ENCODE peak calls at places on chromosomes 2 and 18, in four cellular contexts. B is psoas muscle, P is HFFc6, D is NCI-H2171 treated with DMSO at 0.1 percent for 48 hours. E is an unnamed sample.

GRCh38 chr2:16548036-16548435 is 117.6 kb downstream of the CYRIA start:
- DNase-seq in B (no peak), P (no peak), D (no peak), E (no peak)

GRCh38 chr2:216606551-216607527 is 26.4 kb upstream of the IGFBP2 start:
- DNase-seq in B (no peak), P (no peak), D (peak), E (peak)

GRCh38 chr2:129087133-129087813 is 768.6 kb upstream of the HS6ST1 start:
- DNase-seq in B (peak), P (no peak), D (peak), E (no peak)

GRCh38 chr2:188850786-188851185 is 123.4 kb upstream of the COL3A1 start:
- DNase-seq in B (no peak), P (no peak), D (no peak), E (no peak)

GRCh38 chr18:79494936-79495335 is 99.2 kb downstream of the NFATC1 start:
- DNase-seq in B (no peak), P (no peak), D (no peak), E (no peak)

GRCh38 chr2:107414376-107414775 is 412.3 kb upstream of the RGPD4 start:
- DNase-seq in B (no peak), P (no peak), D (no peak), E (no peak)

GRCh38 chr18:73979742-73980141 is 167.9 kb downstream of the FBXO15 start:
- DNase-seq in B (no peak), P (peak), D (no peak), E (no peak)

GRCh38 chr2:12467303-12467702 is 249.4 kb upstream of the TRIB2 start:
- DNase-seq in B (no peak), P (no peak), D (no peak), E (no peak)

GRCh38 chr2:229342376-229342775 is 71.3 kb upstream of the PID1 start:
- DNase-seq in B (peak), P (no peak), D (no peak), E (peak)

E was measured in NCI-H524.